ENCODE peak calls at places on chromosome 11, in ten cellular contexts. R is cardiac fibroblast; Y is Daoy; C is stimulated activated CD8-positive, alpha-beta memory T cell treated with anti-CD3 and anti-CD28 coated beads, Interleukin-7, amount 100 ng/mL, for 1 hour; G is activated CD4-positive, alpha-beta T cell treated with anti-CD3 and anti-CD28 coated beads, Interleukin-2, amount 10 ng/mL, durations not matched to agents 7 days and 5 days; K is choroid plexus epithelial cell; U is mammary epithelial cell; X is fibroblast of lung; A is BJ; I is breast epithelium. M is an unnamed sample.

GRCh38 chr11:48024635-48025071 is 44.3 kb downstream of the PTPRJ start:
- DNase-seq in I (no peak), A (no peak), K (no peak), R (no peak), Y (no peak), X (no peak), C (no peak), U (no peak), G (no peak), M (no peak)

GRCh38 chr11:32433249-32434115 is 1.9 kb downstream of the WT1 start:
- DNase-seq in Y (no peak), A (no peak), I (no peak), C (no peak), R (peak; percentile 39), X (no peak), G (no peak), K (no peak), U (no peak), M (no peak)

GRCh38 chr11:98568011-98568410 is 452.7 kb upstream of the CNTN5 start:
- DNase-seq in X (peak; percentile 42), U (no peak), G (no peak), R (no peak), I (no peak), C (no peak), K (peak; percentile 50), Y (no peak), A (no peak), M (no peak)

GRCh38 chr11:35045219-35045819 is 93.7 kb upstream of the CD44 start:
- DNase-seq in R (no peak), G (peak; percentile 90), K (no peak), U (no peak), I (no peak), Y (no peak), X (no peak), C (peak; percentile 38), A (no peak), M (peak; percentile 61)

GRCh38 chr11:8711895-8712442 is 29.4 kb downstream of the RPL27A start:
- DNase-seq in K (no peak), A (no peak), U (no peak), G (no peak), R (no peak), C (no peak), X (no peak), I (no peak), Y (no peak), M (no peak)

GRCh38 chr11:46435679-46436078 is 44.1 kb upstream of the CHRM4 start:
- DNase-seq in U (no peak), K (no peak), R (no peak), I (no peak), X (no peak), Y (no peak), A (no peak), G (no peak), C (no peak), M (no peak)

GRCh38 chr11:77602385-77603105 is 12.8 kb downstream of the AQP11 start:
- DNase-seq in U (peak; percentile 89), I (no peak), R (peak; percentile 90), A (peak; percentile 68), Y (peak; percentile 65), G (no peak), C (no peak), X (peak; percentile 83), K (peak; percentile 78), M (no peak)

GRCh38 chr11:35558468-35558867 is 33.1 kb upstream of the PAMR1 start:
- DNase-seq in C (no peak), Y (no peak), K (no peak), R (no peak), A (no peak), U (no peak), G (no peak), I (no peak), X (peak; percentile 69), M (no peak)

GRCh38 chr11:28834877-28835276 is 726.7 kb downstream of the METTL15 start:
- DNase-seq in X (peak; percentile 72), G (no peak), I (no peak), A (peak; percentile 63), U (peak; percentile 61), R (peak; percentile 91), C (no peak), Y (peak; percentile 64), K (peak; percentile 81), M (no peak)

GRCh38 chr11:106271126-106271525 is 193.7 kb downstream of the AASDHPPT start:
- DNase-seq in U (no peak), C (no peak), I (no peak), G (no peak), A (no peak), K (no peak), X (no peak), R (peak; percentile 49), Y (no peak), M (no peak)

GRCh38 chr11:44379141-44380008 is 69.4 kb upstream of the ALX4 start:
- DNase-seq in I (no peak), Y (no peak), K (no peak), R (no peak), C (no peak), A (no peak), G (no peak), X (no peak), U (no peak), M (no peak)

GRCh38 chr11:68471360-68472340 is 11.1 kb downstream of the PPP6R3 start:
- DNase-seq in G (peak; percentile 56), I (no peak), R (peak; percentile 85), K (peak; percentile 90), C (no peak), U (peak; percentile 87), X (no peak), Y (peak; percentile 89), A (no peak), M (no peak)

GRCh38 chr11:11370263-11371060 is 17.4 kb upstream of the CSNK2A3 start:
- DNase-seq in I (no peak), K (no peak), Y (no peak), A (no peak), U (no peak), G (no peak), R (no peak), C (no peak), X (no peak), M (no peak)

GRCh38 chr11:65338680-65339079 is 5.0 kb downstream of the DPF2 start:
- DNase-seq in I (no peak), X (no peak), C (no peak), U (no peak), Y (no peak), A (no peak), G (no peak), R (no peak), K (no peak), M (no peak)

GRCh38 chr11:75603791-75604736 is 42.0 kb downstream of the SERPINH1 start:
- DNase-seq in I (no peak), G (no peak), U (peak; percentile 67), Y (peak; percentile 85), C (no peak), R (peak; percentile 94), A (peak; percentile 59), K (peak; percentile 74), X (peak; percentile 82), M (no peak)

GRCh38 chr11:19929147-19929546 is 216.5 kb downstream of the NAV2 start:
- DNase-seq in G (no peak), I (no peak), X (no peak), C (no peak), A (no peak), K (peak; percentile 28), R (peak; percentile 49), Y (no peak), U (no peak), M (no peak)

GRCh38 chr11:17386331-17387084 is 2.0 kb downstream of the KCNJ11 start:
- DNase-seq in R (peak; percentile 61), K (peak; percentile 73), Y (peak; percentile 51), G (peak; percentile 50), A (no peak), I (no peak), C (no peak), U (no peak), X (peak; percentile 26), M (no peak)

GRCh38 chr11:66011239-66011784 is 496 bp upstream of the CST6 start:
- DNase-seq in R (peak; percentile 78), K (peak; percentile 36), A (no peak), Y (peak; percentile 73), I (peak; percentile 87), X (no peak), C (no peak), G (no peak), U (peak; percentile 97), M (no peak)

GRCh38 chr11:9906043-9906791 is 242.3 kb downstream of the SWAP70 start:
- DNase-seq in Y (peak; percentile 76), G (no peak), I (peak; percentile 23), R (peak; percentile 96), K (peak; percentile 95), C (no peak), A (peak; percentile 98), U (peak; percentile 81), X (peak; percentile 61), M (no peak)

GRCh38 chr11:17564687-17565042 is 17.6 kb downstream of the OTOG start:
- DNase-seq in K (no peak), A (no peak), R (peak; percentile 4), U (no peak), I (no peak), Y (no peak), C (no peak), G (no peak), X (no peak), M (no peak)

GRCh38 chr11:92480519-92480918 is 255.9 kb downstream of the FAT3 start:
- DNase-seq in Y (no peak), C (no peak), K (no peak), G (no peak), I (no peak), A (no peak), U (no peak), R (peak; percentile 16), X (peak; percentile 24), M (no peak)

GRCh38 chr11:17498058-17498457 is 21.4 kb upstream of the ABCC8 start:
- DNase-seq in R (no peak), Y (no peak), U (no peak), I (no peak), G (no peak), K (no peak), C (no peak), A (no peak), X (no peak), M (no peak)

GRCh38 chr11:44304091-44305084 is 5.6 kb downstream of the ALX4 start:
- DNase-seq in R (no peak), U (no peak), I (no peak), K (no peak), A (no peak), C (no peak), X (no peak), Y (no peak), G (no peak), M (no peak)

GRCh38 chr11:126716456-126717083 is 284.0 kb downstream of the KIRREL3 start:
- DNase-seq in A (no peak), C (no peak), Y (peak; percentile 47), X (peak; percentile 13), K (peak; percentile 2), G (peak; percentile 33), U (no peak), R (peak; percentile 39), I (no peak), M (no peak)

GRCh38 chr11:46305295-46305694 is 27.8 kb downstream of the CREB3L1 start:
- DNase-seq in A (no peak), C (no peak), U (no peak), X (peak; percentile 60), K (peak; percentile 69), R (peak; percentile 51), Y (no peak), I (no peak), G (no peak), M (no peak)

GRCh38 chr11:34303028-34303427 is 54.8 kb downstream of the ABTB2 start:
- DNase-seq in U (no peak), G (no peak), R (no peak), A (no peak), Y (no peak), K (peak; percentile 7), X (no peak), C (no peak), I (no peak), M (no peak)

GRCh38 chr11:75040167-75040770 is 51.5 kb downstream of the NEU3 start:
- DNase-seq in A (no peak), R (no peak), Y (no peak), X (no peak), C (no peak), K (no peak), U (no peak), G (no peak), I (no peak), M (no peak)

GRCh38 chr11:119804698-119805097 is 75.7 kb upstream of the NECTIN1 start:
- DNase-seq in Y (no peak), K (no peak), A (no peak), C (no peak), U (no peak), G (no peak), R (no peak), I (no peak), X (no peak), M (no peak)